ENCODE peak calls at places on chromosome 18, in six cellular contexts. One of them, this sample, is unnamed.
A peak's percentile ranks its signal among the peaks of the same experiment; 100 is the strongest.

GRCh38 chr18:30970201-30970816 is 72.2 kb downstream of the DSC3 start:
- DNase-seq in stimulated activated CD4-positive, alpha-beta T cell treated with anti-CD3 and anti-CD28 coated beads, Interleukin-2, amount 100 ng/mL, for 24 hours: no peak
- DNase-seq in H54: no peak
- DNase-seq in cardiac fibroblast: peak; percentile 51
- DNase-seq in SW480: peak; percentile 33
- DNase-seq in cardiac muscle cell: peak; percentile 54
- DNase-seq in this sample: peak; percentile 13

GRCh38 chr18:37322497-37323035 is 243.0 kb downstream of the CELF4 start:
- DNase-seq in stimulated activated CD4-positive, alpha-beta T cell treated with anti-CD3 and anti-CD28 coated beads, Interleukin-2, amount 100 ng/mL, for 24 hours: peak; percentile 14
- DNase-seq in H54: peak; percentile 32
- DNase-seq in cardiac fibroblast: peak; percentile 50
- DNase-seq in SW480: peak; percentile 5
- DNase-seq in cardiac muscle cell: peak; percentile 54
- DNase-seq in this sample: peak; percentile 17

GRCh38 chr18:34840416-34840815 is 130.3 kb downstream of the DTNA start:
- DNase-seq in stimulated activated CD4-positive, alpha-beta T cell treated with anti-CD3 and anti-CD28 coated beads, Interleukin-2, amount 100 ng/mL, for 24 hours: no peak
- DNase-seq in H54: no peak
- DNase-seq in cardiac fibroblast: no peak
- DNase-seq in SW480: no peak
- DNase-seq in cardiac muscle cell: no peak
- DNase-seq in this sample: no peak

GRCh38 chr18:24080861-24081260 is 58.0 kb upstream of the CABYR start:
- DNase-seq in stimulated activated CD4-positive, alpha-beta T cell treated with anti-CD3 and anti-CD28 coated beads, Interleukin-2, amount 100 ng/mL, for 24 hours: no peak
- DNase-seq in H54: no peak
- DNase-seq in cardiac fibroblast: no peak
- DNase-seq in SW480: no peak
- DNase-seq in cardiac muscle cell: no peak
- DNase-seq in this sample: no peak

GRCh38 chr18:48904086-48904485 is 46.7 kb downstream of the SMAD7 start:
- DNase-seq in stimulated activated CD4-positive, alpha-beta T cell treated with anti-CD3 and anti-CD28 coated beads, Interleukin-2, amount 100 ng/mL, for 24 hours: no peak
- DNase-seq in H54: no peak
- DNase-seq in cardiac fibroblast: no peak
- DNase-seq in SW480: no peak
- DNase-seq in cardiac muscle cell: no peak
- DNase-seq in this sample: no peak

GRCh38 chr18:35029770-35030169 is 11.4 kb upstream of the MAPRE2 start:
- DNase-seq in stimulated activated CD4-positive, alpha-beta T cell treated with anti-CD3 and anti-CD28 coated beads, Interleukin-2, amount 100 ng/mL, for 24 hours: no peak
- DNase-seq in H54: no peak
- DNase-seq in cardiac fibroblast: peak; percentile 33
- DNase-seq in SW480: no peak
- DNase-seq in cardiac muscle cell: no peak
- DNase-seq in this sample: no peak

GRCh38 chr18:74531043-74531442 is 3.3 kb upstream of the CNDP1 start:
- DNase-seq in stimulated activated CD4-positive, alpha-beta T cell treated with anti-CD3 and anti-CD28 coated beads, Interleukin-2, amount 100 ng/mL, for 24 hours: no peak
- DNase-seq in H54: no peak
- DNase-seq in cardiac fibroblast: no peak
- DNase-seq in SW480: no peak
- DNase-seq in cardiac muscle cell: no peak
- DNase-seq in this sample: no peak

GRCh38 chr18:79384151-79384807 is 11.5 kb upstream of the NFATC1 start:
- DNase-seq in stimulated activated CD4-positive, alpha-beta T cell treated with anti-CD3 and anti-CD28 coated beads, Interleukin-2, amount 100 ng/mL, for 24 hours: no peak
- DNase-seq in H54: no peak
- DNase-seq in cardiac fibroblast: no peak
- DNase-seq in SW480: no peak
- DNase-seq in cardiac muscle cell: no peak
- DNase-seq in this sample: no peak

GRCh38 chr18:23087352-23087751 is 47.9 kb upstream of the CABLES1 start:
- DNase-seq in stimulated activated CD4-positive, alpha-beta T cell treated with anti-CD3 and anti-CD28 coated beads, Interleukin-2, amount 100 ng/mL, for 24 hours: no peak
- DNase-seq in H54: no peak
- DNase-seq in cardiac fibroblast: no peak
- DNase-seq in SW480: no peak
- DNase-seq in cardiac muscle cell: no peak
- DNase-seq in this sample: no peak

GRCh38 chr18:47531759-47532158 is 280.3 kb upstream of the SKOR2 start:
- DNase-seq in stimulated activated CD4-positive, alpha-beta T cell treated with anti-CD3 and anti-CD28 coated beads, Interleukin-2, amount 100 ng/mL, for 24 hours: no peak
- DNase-seq in H54: no peak
- DNase-seq in cardiac fibroblast: no peak
- DNase-seq in SW480: no peak
- DNase-seq in cardiac muscle cell: no peak
- DNase-seq in this sample: no peak

GRCh38 chr18:68456985-68457384 is 257.9 kb downstream of the TMX3 start:
- DNase-seq in stimulated activated CD4-positive, alpha-beta T cell treated with anti-CD3 and anti-CD28 coated beads, Interleukin-2, amount 100 ng/mL, for 24 hours: no peak
- DNase-seq in H54: no peak
- DNase-seq in cardiac fibroblast: no peak
- DNase-seq in SW480: no peak
- DNase-seq in cardiac muscle cell: no peak
- DNase-seq in this sample: no peak

GRCh38 chr18:49094136-49094535 is 143.4 kb upstream of the SMAD7 start:
- DNase-seq in stimulated activated CD4-positive, alpha-beta T cell treated with anti-CD3 and anti-CD28 coated beads, Interleukin-2, amount 100 ng/mL, for 24 hours: no peak
- DNase-seq in H54: no peak
- DNase-seq in cardiac fibroblast: peak; percentile 86
- DNase-seq in SW480: no peak
- DNase-seq in cardiac muscle cell: peak; percentile 82
- DNase-seq in this sample: no peak

GRCh38 chr18:10533111-10533510 is 7.3 kb downstream of the NAPG start:
- DNase-seq in stimulated activated CD4-positive, alpha-beta T cell treated with anti-CD3 and anti-CD28 coated beads, Interleukin-2, amount 100 ng/mL, for 24 hours: no peak
- DNase-seq in H54: no peak
- DNase-seq in cardiac fibroblast: no peak
- DNase-seq in SW480: no peak
- DNase-seq in cardiac muscle cell: no peak
- DNase-seq in this sample: no peak

GRCh38 chr18:78642561-78643398 is 336.8 kb upstream of the SALL3 start:
- DNase-seq in stimulated activated CD4-positive, alpha-beta T cell treated with anti-CD3 and anti-CD28 coated beads, Interleukin-2, amount 100 ng/mL, for 24 hours: no peak
- DNase-seq in H54: no peak
- DNase-seq in cardiac fibroblast: no peak
- DNase-seq in SW480: no peak
- DNase-seq in cardiac muscle cell: no peak
- DNase-seq in this sample: no peak

GRCh38 chr18:49011291-49011746 is 60.6 kb upstream of the SMAD7 start:
- DNase-seq in stimulated activated CD4-positive, alpha-beta T cell treated with anti-CD3 and anti-CD28 coated beads, Interleukin-2, amount 100 ng/mL, for 24 hours: no peak
- DNase-seq in H54: no peak
- DNase-seq in cardiac fibroblast: no peak
- DNase-seq in SW480: no peak
- DNase-seq in cardiac muscle cell: no peak
- DNase-seq in this sample: no peak

GRCh38 chr18:11807233-11807632 is 44.0 kb upstream of the CHMP1B start:
- DNase-seq in stimulated activated CD4-positive, alpha-beta T cell treated with anti-CD3 and anti-CD28 coated beads, Interleukin-2, amount 100 ng/mL, for 24 hours: no peak
- DNase-seq in H54: no peak
- DNase-seq in cardiac fibroblast: no peak
- DNase-seq in SW480: no peak
- DNase-seq in cardiac muscle cell: no peak
- DNase-seq in this sample: peak; percentile 29

GRCh38 chr18:13549879-13550231 is 176.5 kb downstream of the FAM210A start:
- DNase-seq in stimulated activated CD4-positive, alpha-beta T cell treated with anti-CD3 and anti-CD28 coated beads, Interleukin-2, amount 100 ng/mL, for 24 hours: no peak
- DNase-seq in H54: no peak
- DNase-seq in cardiac fibroblast: no peak
- DNase-seq in SW480: no peak
- DNase-seq in cardiac muscle cell: no peak
- DNase-seq in this sample: no peak

GRCh38 chr18:25935356-25935755 is 155.1 kb downstream of the SS18 start:
- DNase-seq in stimulated activated CD4-positive, alpha-beta T cell treated with anti-CD3 and anti-CD28 coated beads, Interleukin-2, amount 100 ng/mL, for 24 hours: no peak
- DNase-seq in H54: no peak
- DNase-seq in cardiac fibroblast: no peak
- DNase-seq in SW480: no peak
- DNase-seq in cardiac muscle cell: no peak
- DNase-seq in this sample: no peak

GRCh38 chr18:63107931-63108330 is 211.6 kb downstream of the BCL2 start:
- DNase-seq in stimulated activated CD4-positive, alpha-beta T cell treated with anti-CD3 and anti-CD28 coated beads, Interleukin-2, amount 100 ng/mL, for 24 hours: no peak
- DNase-seq in H54: no peak
- DNase-seq in cardiac fibroblast: no peak
- DNase-seq in SW480: no peak
- DNase-seq in cardiac muscle cell: no peak
- DNase-seq in this sample: no peak

GRCh38 chr18:70333316-70333715 is 44.5 kb downstream of the SOCS6 start:
- DNase-seq in stimulated activated CD4-positive, alpha-beta T cell treated with anti-CD3 and anti-CD28 coated beads, Interleukin-2, amount 100 ng/mL, for 24 hours: no peak
- DNase-seq in H54: no peak
- DNase-seq in cardiac fibroblast: no peak
- DNase-seq in SW480: no peak
- DNase-seq in cardiac muscle cell: no peak
- DNase-seq in this sample: no peak

GRCh38 chr18:47799376-47799775 is 131.1 kb downstream of the SMAD2 start:
- DNase-seq in stimulated activated CD4-positive, alpha-beta T cell treated with anti-CD3 and anti-CD28 coated beads, Interleukin-2, amount 100 ng/mL, for 24 hours: no peak
- DNase-seq in H54: no peak
- DNase-seq in cardiac fibroblast: no peak
- DNase-seq in SW480: no peak
- DNase-seq in cardiac muscle cell: no peak
- DNase-seq in this sample: no peak

GRCh38 chr18:8742382-8743361 is 37.3 kb downstream of the MTCL1 start:
- DNase-seq in stimulated activated CD4-positive, alpha-beta T cell treated with anti-CD3 and anti-CD28 coated beads, Interleukin-2, amount 100 ng/mL, for 24 hours: no peak
- DNase-seq in H54: no peak
- DNase-seq in cardiac fibroblast: no peak
- DNase-seq in SW480: no peak
- DNase-seq in cardiac muscle cell: no peak
- DNase-seq in this sample: no peak

GRCh38 chr18:9724797-9725196 is 16.7 kb downstream of the RAB31 start:
- DNase-seq in stimulated activated CD4-positive, alpha-beta T cell treated with anti-CD3 and anti-CD28 coated beads, Interleukin-2, amount 100 ng/mL, for 24 hours: no peak
- DNase-seq in H54: no peak
- DNase-seq in cardiac fibroblast: no peak
- DNase-seq in SW480: no peak
- DNase-seq in cardiac muscle cell: no peak
- DNase-seq in this sample: no peak

GRCh38 chr18:7177131-7177744 is 53.7 kb upstream of the LRRC30 start:
- DNase-seq in stimulated activated CD4-positive, alpha-beta T cell treated with anti-CD3 and anti-CD28 coated beads, Interleukin-2, amount 100 ng/mL, for 24 hours: peak; percentile 3
- DNase-seq in H54: peak; percentile 60
- DNase-seq in cardiac fibroblast: peak; percentile 91
- DNase-seq in SW480: peak; percentile 54
- DNase-seq in cardiac muscle cell: peak; percentile 92
- DNase-seq in this sample: peak; percentile 67

GRCh38 chr18:28189400-28190239 is 12.7 kb upstream of the CDH2 start:
- DNase-seq in stimulated activated CD4-positive, alpha-beta T cell treated with anti-CD3 and anti-CD28 coated beads, Interleukin-2, amount 100 ng/mL, for 24 hours: peak; percentile 14
- DNase-seq in H54: no peak
- DNase-seq in cardiac fibroblast: peak; percentile 88
- DNase-seq in SW480: peak; percentile 13
- DNase-seq in cardiac muscle cell: peak; percentile 88
- DNase-seq in this sample: peak; percentile 70

GRCh38 chr18:14189858-14190257 is 57.6 kb upstream of the ZNF519 start:
- DNase-seq in stimulated activated CD4-positive, alpha-beta T cell treated with anti-CD3 and anti-CD28 coated beads, Interleukin-2, amount 100 ng/mL, for 24 hours: no peak
- DNase-seq in H54: no peak
- DNase-seq in cardiac fibroblast: peak; percentile 10
- DNase-seq in SW480: peak; percentile 77
- DNase-seq in cardiac muscle cell: peak; percentile 9
- DNase-seq in this sample: no peak

GRCh38 chr18:73708596-73708995 is 439.0 kb downstream of the FBXO15 start:
- DNase-seq in stimulated activated CD4-positive, alpha-beta T cell treated with anti-CD3 and anti-CD28 coated beads, Interleukin-2, amount 100 ng/mL, for 24 hours: no peak
- DNase-seq in H54: no peak
- DNase-seq in cardiac fibroblast: no peak
- DNase-seq in SW480: no peak
- DNase-seq in cardiac muscle cell: no peak
- DNase-seq in this sample: no peak

GRCh38 chr18:77197073-77197472 is 52.6 kb upstream of the GALR1 start:
- DNase-seq in stimulated activated CD4-positive, alpha-beta T cell treated with anti-CD3 and anti-CD28 coated beads, Interleukin-2, amount 100 ng/mL, for 24 hours: no peak
- DNase-seq in H54: no peak
- DNase-seq in cardiac fibroblast: no peak
- DNase-seq in SW480: no peak
- DNase-seq in cardiac muscle cell: no peak
- DNase-seq in this sample: no peak

GRCh38 chr18:70039186-70039585 is 91.5 kb upstream of the CD226 start:
- DNase-seq in stimulated activated CD4-positive, alpha-beta T cell treated with anti-CD3 and anti-CD28 coated beads, Interleukin-2, amount 100 ng/mL, for 24 hours: no peak
- DNase-seq in H54: no peak
- DNase-seq in cardiac fibroblast: no peak
- DNase-seq in SW480: no peak
- DNase-seq in cardiac muscle cell: no peak
- DNase-seq in this sample: no peak

GRCh38 chr18:46042571-46043123 is 29.4 kb downstream of the PSTPIP2 start:
- DNase-seq in stimulated activated CD4-positive, alpha-beta T cell treated with anti-CD3 and anti-CD28 coated beads, Interleukin-2, amount 100 ng/mL, for 24 hours: peak; percentile 24
- DNase-seq in H54: no peak
- DNase-seq in cardiac fibroblast: peak; percentile 84
- DNase-seq in SW480: peak; percentile 58
- DNase-seq in cardiac muscle cell: peak; percentile 93
- DNase-seq in this sample: no peak

GRCh38 chr18:41905786-41906527 is 49.1 kb upstream of the PIK3C3 start:
- DNase-seq in stimulated activated CD4-positive, alpha-beta T cell treated with anti-CD3 and anti-CD28 coated beads, Interleukin-2, amount 100 ng/mL, for 24 hours: no peak
- DNase-seq in H54: no peak
- DNase-seq in cardiac fibroblast: no peak
- DNase-seq in SW480: no peak
- DNase-seq in cardiac muscle cell: no peak
- DNase-seq in this sample: no peak

GRCh38 chr18:61676763-61677434 is 215.9 kb downstream of the RNF152 start:
- DNase-seq in stimulated activated CD4-positive, alpha-beta T cell treated with anti-CD3 and anti-CD28 coated beads, Interleukin-2, amount 100 ng/mL, for 24 hours: no peak
- DNase-seq in H54: no peak
- DNase-seq in cardiac fibroblast: no peak
- DNase-seq in SW480: no peak
- DNase-seq in cardiac muscle cell: peak; percentile 12
- DNase-seq in this sample: no peak

GRCh38 chr18:47604041-47604440 is 326.4 kb downstream of the SMAD2 start:
- DNase-seq in stimulated activated CD4-positive, alpha-beta T cell treated with anti-CD3 and anti-CD28 coated beads, Interleukin-2, amount 100 ng/mL, for 24 hours: no peak
- DNase-seq in H54: no peak
- DNase-seq in cardiac fibroblast: no peak
- DNase-seq in SW480: no peak
- DNase-seq in cardiac muscle cell: no peak
- DNase-seq in this sample: no peak

GRCh38 chr18:48929951-48930713 is 20.6 kb downstream of the SMAD7 start:
- DNase-seq in stimulated activated CD4-positive, alpha-beta T cell treated with anti-CD3 and anti-CD28 coated beads, Interleukin-2, amount 100 ng/mL, for 24 hours: no peak
- DNase-seq in H54: no peak
- DNase-seq in cardiac fibroblast: peak; percentile 81
- DNase-seq in SW480: peak; percentile 63
- DNase-seq in cardiac muscle cell: peak; percentile 84
- DNase-seq in this sample: peak; percentile 36